ENCODE peak calls at places on chromosomes 2 and 18, in seven cellular contexts. One of them, this sample, is unnamed.

GRCh38 chr2:12303181-12304030 is 413.3 kb upstream of the TRIB2 start:
- DNase-seq in AG09309: peak
- DNase-seq in head of caudate nucleus: no peak
- DNase-seq in bronchial epithelial cell: peak
- DNase-seq in LHCN-M2: peak
- DNase-seq in germinal center: no peak
- DNase-seq in Right ventricle myocardium superior: no peak
- DNase-seq in this sample: no peak

GRCh38 chr2:160379399-160379798 is 114.2 kb downstream of the RBMS1 start:
- DNase-seq in AG09309: peak
- DNase-seq in head of caudate nucleus: no peak
- DNase-seq in bronchial epithelial cell: peak
- DNase-seq in LHCN-M2: peak
- DNase-seq in germinal center: no peak
- DNase-seq in Right ventricle myocardium superior: no peak
- DNase-seq in this sample: no peak

GRCh38 chr2:138922973-138923563 is 142.9 kb upstream of the NXPH2 start:
- DNase-seq in AG09309: no peak
- DNase-seq in head of caudate nucleus: no peak
- DNase-seq in bronchial epithelial cell: peak
- DNase-seq in LHCN-M2: peak
- DNase-seq in germinal center: no peak
- DNase-seq in Right ventricle myocardium superior: no peak
- DNase-seq in this sample: no peak

GRCh38 chr2:167212054-167212648 is 323.9 kb downstream of the XIRP2 start:
- DNase-seq in AG09309: no peak
- DNase-seq in head of caudate nucleus: peak
- DNase-seq in bronchial epithelial cell: peak
- DNase-seq in LHCN-M2: peak
- DNase-seq in germinal center: peak
- DNase-seq in Right ventricle myocardium superior: no peak
- DNase-seq in this sample: peak

GRCh38 chr18:24368749-24369148 is 28.9 kb downstream of the OSBPL1A start:
- DNase-seq in AG09309: no peak
- DNase-seq in head of caudate nucleus: peak
- DNase-seq in bronchial epithelial cell: peak
- DNase-seq in LHCN-M2: no peak
- DNase-seq in germinal center: no peak
- DNase-seq in Right ventricle myocardium superior: no peak
- DNase-seq in this sample: peak

GRCh38 chr2:9263388-9263787 is 56.8 kb downstream of the ASAP2 start:
- DNase-seq in AG09309: no peak
- DNase-seq in head of caudate nucleus: no peak
- DNase-seq in bronchial epithelial cell: no peak
- DNase-seq in LHCN-M2: no peak
- DNase-seq in germinal center: no peak
- DNase-seq in Right ventricle myocardium superior: no peak
- DNase-seq in this sample: no peak

GRCh38 chr2:11583840-11584529 is 50.1 kb downstream of the GREB1 start:
- DNase-seq in AG09309: peak
- DNase-seq in head of caudate nucleus: peak
- DNase-seq in bronchial epithelial cell: peak
- DNase-seq in LHCN-M2: peak
- DNase-seq in germinal center: peak
- DNase-seq in Right ventricle myocardium superior: peak
- DNase-seq in this sample: peak

GRCh38 chr18:58091099-58091611 is 47.1 kb downstream of the NEDD4L start:
- DNase-seq in AG09309: no peak
- DNase-seq in head of caudate nucleus: no peak
- DNase-seq in bronchial epithelial cell: peak
- DNase-seq in LHCN-M2: no peak
- DNase-seq in germinal center: peak
- DNase-seq in Right ventricle myocardium superior: no peak
- DNase-seq in this sample: peak

GRCh38 chr2:3285901-3286645 is 91.5 kb downstream of the EIPR1 start:
- DNase-seq in AG09309: no peak
- DNase-seq in head of caudate nucleus: no peak
- DNase-seq in bronchial epithelial cell: no peak
- DNase-seq in LHCN-M2: no peak
- DNase-seq in germinal center: no peak
- DNase-seq in Right ventricle myocardium superior: peak
- DNase-seq in this sample: no peak

GRCh38 chr18:54232485-54233227 is 8.2 kb upstream of the MBD2 start:
- DNase-seq in AG09309: no peak
- DNase-seq in head of caudate nucleus: no peak
- DNase-seq in bronchial epithelial cell: no peak
- DNase-seq in LHCN-M2: no peak
- DNase-seq in germinal center: no peak
- DNase-seq in Right ventricle myocardium superior: no peak
- DNase-seq in this sample: no peak

GRCh38 chr2:26506279-26506678 is 28.4 kb upstream of the OTOF start:
- DNase-seq in AG09309: no peak
- DNase-seq in head of caudate nucleus: no peak
- DNase-seq in bronchial epithelial cell: no peak
- DNase-seq in LHCN-M2: no peak
- DNase-seq in germinal center: no peak
- DNase-seq in Right ventricle myocardium superior: no peak
- DNase-seq in this sample: no peak

GRCh38 chr2:65527451-65528240 is 95.2 kb upstream of the SPRED2 start:
- DNase-seq in AG09309: no peak
- DNase-seq in head of caudate nucleus: no peak
- DNase-seq in bronchial epithelial cell: no peak
- DNase-seq in LHCN-M2: no peak
- DNase-seq in germinal center: no peak
- DNase-seq in Right ventricle myocardium superior: no peak
- DNase-seq in this sample: no peak

GRCh38 chr2:10720983-10721343 is 467 bp upstream of the ATP6V1C2 start:
- DNase-seq in AG09309: no peak
- DNase-seq in head of caudate nucleus: no peak
- DNase-seq in bronchial epithelial cell: no peak
- DNase-seq in LHCN-M2: no peak
- DNase-seq in germinal center: peak
- DNase-seq in Right ventricle myocardium superior: no peak
- DNase-seq in this sample: no peak

GRCh38 chr2:237486819-237487448 is at the start of gene MLPH:
- DNase-seq in AG09309: no peak
- DNase-seq in head of caudate nucleus: no peak
- DNase-seq in bronchial epithelial cell: peak
- DNase-seq in LHCN-M2: peak
- DNase-seq in germinal center: no peak
- DNase-seq in Right ventricle myocardium superior: peak
- DNase-seq in this sample: no peak

GRCh38 chr2:229314117-229314516 is 43.0 kb upstream of the PID1 start:
- DNase-seq in AG09309: no peak
- DNase-seq in head of caudate nucleus: no peak
- DNase-seq in bronchial epithelial cell: no peak
- DNase-seq in LHCN-M2: no peak
- DNase-seq in germinal center: no peak
- DNase-seq in Right ventricle myocardium superior: no peak
- DNase-seq in this sample: no peak

GRCh38 chr2:29193681-29194080 is 78.5 kb downstream of the CLIP4 start:
- DNase-seq in AG09309: no peak
- DNase-seq in head of caudate nucleus: no peak
- DNase-seq in bronchial epithelial cell: no peak
- DNase-seq in LHCN-M2: no peak
- DNase-seq in germinal center: no peak
- DNase-seq in Right ventricle myocardium superior: no peak
- DNase-seq in this sample: no peak

GRCh38 chr18:10037181-10037580 is 123.4 kb downstream of the VAPA start:
- DNase-seq in AG09309: no peak
- DNase-seq in head of caudate nucleus: no peak
- DNase-seq in bronchial epithelial cell: no peak
- DNase-seq in LHCN-M2: no peak
- DNase-seq in germinal center: no peak
- DNase-seq in Right ventricle myocardium superior: no peak
- DNase-seq in this sample: no peak

GRCh38 chr2:144356402-144356801 is 163.5 kb downstream of the ZEB2 start:
- DNase-seq in AG09309: no peak
- DNase-seq in head of caudate nucleus: no peak
- DNase-seq in bronchial epithelial cell: no peak
- DNase-seq in LHCN-M2: no peak
- DNase-seq in germinal center: no peak
- DNase-seq in Right ventricle myocardium superior: no peak
- DNase-seq in this sample: no peak

GRCh38 chr2:239881561-239882320 is 143.4 kb downstream of the NDUFA10 start:
- DNase-seq in AG09309: no peak
- DNase-seq in head of caudate nucleus: no peak
- DNase-seq in bronchial epithelial cell: no peak
- DNase-seq in LHCN-M2: no peak
- DNase-seq in germinal center: no peak
- DNase-seq in Right ventricle myocardium superior: peak
- DNase-seq in this sample: no peak

This sample was measured in epithelial cell of prostate.